ENCODE peak calls at places on chromosomes 4 and X, in nine cellular contexts. A is GM23248; W is OCI-M1; K is posterior cingulate gyrus; X is iris pigment epithelial cell; S is left cardiac atrium; L is IMR-90; N is epithelial cell of esophagus; P is activated naive CD4-positive, alpha-beta T cell treated with Interleukin-2 at 50 U/mL for 16 hours. Y is an unnamed sample.

GRCh38 chrX:3638280-3638873 is 75.1 kb downstream of the PRKX start:
- DNase-seq in K (peak), A (peak), W (peak), P (peak), L (peak), N (peak), X (peak), S (peak), Y (no peak)

GRCh38 chr4:76147454-76148141 is 599 bp downstream of the NUP54 start:
- DNase-seq in L (peak), S (peak), A (peak), W (peak), X (peak), P (peak), N (peak), K (peak), Y (no peak)

GRCh38 chrX:85327060-85327333 is 52.5 kb downstream of the POF1B start:
- DNase-seq in S (no peak), A (no peak), X (no peak), P (no peak), N (no peak), W (no peak), K (no peak), L (no peak), Y (no peak)

GRCh38 chr4:3307891-3308575 is 15.2 kb downstream of the RGS12 start:
- DNase-seq in W (no peak), A (no peak), S (no peak), P (no peak), X (no peak), K (no peak), L (no peak), N (no peak), Y (no peak)

GRCh38 chr4:1049591-1049905 is 38.1 kb downstream of the FGFRL1 start:
- DNase-seq in X (no peak), L (no peak), P (no peak), K (no peak), N (no peak), A (no peak), S (peak), W (no peak), Y (no peak)

GRCh38 chr4:85807247-85807915 is 332.4 kb downstream of the ARHGAP24 start:
- DNase-seq in L (no peak), X (peak), A (peak), W (no peak), P (no peak), N (no peak), S (peak), K (no peak), Y (no peak)

GRCh38 chr4:15982833-15983528 is 20.0 kb upstream of the FGFBP2 start:
- DNase-seq in X (peak), A (peak), K (no peak), W (no peak), P (no peak), S (no peak), L (peak), N (peak), Y (no peak)

GRCh38 chr4:122346503-122346902 is 32.3 kb upstream of the ADAD1 start:
- DNase-seq in P (no peak), X (no peak), L (no peak), A (no peak), W (no peak), S (no peak), K (no peak), N (no peak), Y (no peak)

GRCh38 chr4:112321768-112322684 is 24.9 kb downstream of the ALPK1 start:
- DNase-seq in P (peak), W (peak), S (peak), A (peak), K (peak), N (peak), L (peak), X (peak), Y (peak)

GRCh38 chrX:11619426-11619825 is 46.3 kb downstream of the ARHGAP6 start:
- DNase-seq in S (no peak), N (peak), W (no peak), X (peak), K (no peak), A (peak), P (no peak), L (peak), Y (no peak)

GRCh38 chr4:123350191-123350544 is 46.4 kb upstream of the SPRY1 start:
- DNase-seq in A (no peak), N (peak), X (peak), P (no peak), K (no peak), W (peak), S (no peak), L (no peak), Y (no peak)

GRCh38 chr4:52983563-52984303 is 121.6 kb downstream of the RASL11B start:
- DNase-seq in X (peak), K (no peak), A (peak), P (no peak), W (peak), N (peak), L (peak), S (no peak), Y (no peak)

GRCh38 chrX:78555401-78555980 is 103.6 kb downstream of the RTL3 start:
- DNase-seq in L (no peak), X (peak), N (no peak), S (no peak), W (peak), P (no peak), K (no peak), A (peak), Y (no peak)